ENCODE peak calls at places on chromosomes 6 and 20, in four cellular contexts. H, D, B and C are unnamed samples.
A peak's percentile ranks its signal among the peaks of the same experiment; 100 is the strongest.

GRCh38 chr6:21997414-21998037 is 299.3 kb downstream of the PRL start:
- DNase-seq in D (no peak), B (no peak), H (no peak), C (peak; percentile 78)

GRCh38 chr6:78910611-78911134 is 43.3 kb downstream of the IRAK1BP1 start:
- DNase-seq in B (no peak), D (no peak), H (peak; percentile 76), C (no peak)

GRCh38 chr6:168102093-168102985 is 23.3 kb upstream of the FRMD1 start:
- DNase-seq in D (no peak), H (no peak), B (no peak), C (no peak)

GRCh38 chr6:36627801-36628246 is 33.7 kb downstream of the SRSF3 start:
- DNase-seq in H (no peak), B (no peak), D (no peak), C (no peak)

GRCh38 chr6:470901-471448 is 79.4 kb downstream of the IRF4 start:
- DNase-seq in B (no peak), D (peak; percentile 45), H (no peak), C (no peak)

GRCh38 chr6:10465633-10466499 is 51.0 kb upstream of the TFAP2A start:
- DNase-seq in B (peak; percentile 44), D (no peak), H (peak; percentile 83), C (peak; percentile 46)

GRCh38 chr6:135291288-135292116 is 110.4 kb downstream of the MYB start:
- DNase-seq in H (no peak), B (peak; percentile 11), D (no peak), C (no peak)

GRCh38 chr6:71404145-71404966 is 115.7 kb downstream of the OGFRL1 start:
- DNase-seq in B (peak; percentile 79), D (no peak), H (no peak), C (no peak)

GRCh38 chr6:125207956-125208355 is 54.4 kb downstream of the TPD52L1 start:
- DNase-seq in H (no peak), D (no peak), B (no peak), C (no peak)

GRCh38 chr6:145506554-145506953 is 228.8 kb downstream of the EPM2A start:
- DNase-seq in B (no peak), D (no peak), H (no peak), C (no peak)

GRCh38 chr20:13149371-13149770 is 71.7 kb upstream of the ISM1 start:
- DNase-seq in H (no peak), D (no peak), B (no peak), C (no peak)

GRCh38 chr6:5095236-5095635 is 10.1 kb downstream of the PPP1R3G start:
- DNase-seq in B (no peak), D (peak; percentile 56), H (no peak), C (no peak)

GRCh38 chr20:53736757-53737403 is 143.2 kb upstream of the ZNF217 start:
- DNase-seq in B (no peak), D (peak; percentile 79), H (no peak), C (no peak)

GRCh38 chr6:129502261-129502660 is 207.7 kb downstream of the ARHGAP18 start:
- DNase-seq in H (no peak), D (no peak), B (no peak), C (no peak)

GRCh38 chr6:20700375-20700774 is 166.1 kb downstream of the CDKAL1 start:
- DNase-seq in B (no peak), H (no peak), D (no peak), C (no peak)

GRCh38 chr20:46631212-46631869 is 19.9 kb downstream of the SLC13A3 start:
- DNase-seq in D (no peak), B (peak; percentile 98), H (no peak), C (no peak)

GRCh38 chr6:168756009-168756634 is 315.1 kb downstream of the SMOC2 start:
- DNase-seq in H (no peak), B (no peak), D (no peak), C (no peak)

GRCh38 chr20:60135276-60135675 is 177.1 kb downstream of the CDH26 start:
- DNase-seq in B (no peak), D (no peak), H (no peak), C (no peak)

GRCh38 chr6:14274016-14274415 is 156.4 kb downstream of the CD83 start:
- DNase-seq in B (no peak), H (no peak), D (no peak), C (no peak)

GRCh38 chr6:77447254-77447653 is 16.0 kb downstream of the HTR1B start:
- DNase-seq in D (no peak), H (no peak), B (no peak), C (no peak)

GRCh38 chr6:156780117-156780641 is 3.0 kb downstream of the ARID1B start:
- DNase-seq in B (peak; percentile 91), D (peak; percentile 71), H (no peak), C (no peak)

GRCh38 chr6:70241031-70241430 is 61.9 kb downstream of the COL9A1 start:
- DNase-seq in B (no peak), H (no peak), D (no peak), C (no peak)

GRCh38 chr6:166008441-166009369 is 158.9 kb downstream of the TBXT start:
- DNase-seq in D (no peak), H (peak; percentile 50), B (no peak), C (no peak)

GRCh38 chr20:60921021-60921622 is 330.9 kb upstream of the CDH4 start:
- DNase-seq in D (no peak), H (no peak), B (peak; percentile 35), C (peak; percentile 46)

GRCh38 chr6:72761767-72762166 is 139.9 kb downstream of the KCNQ5 start:
- DNase-seq in B (no peak), D (no peak), H (no peak), C (no peak)

GRCh38 chr6:41077536-41077935 is 4.8 kb downstream of the NFYA start:
- DNase-seq in D (no peak), B (no peak), H (no peak), C (no peak)

GRCh38 chr6:42045538-42046460 is 4.5 kb upstream of the TAF8 start:
- DNase-seq in B (no peak), D (peak; percentile 62), H (peak; percentile 58), C (peak; percentile 91)

GRCh38 chr20:12201289-12201991 is 283.7 kb downstream of the BTBD3 start:
- DNase-seq in B (no peak), D (no peak), H (no peak), C (no peak)

GRCh38 chr6:131823276-131823902 is 15.6 kb downstream of the ENPP1 start:
- DNase-seq in B (peak; percentile 79), D (no peak), H (no peak), C (no peak)

GRCh38 chr6:28542440-28543293 is 17.0 kb downstream of the GPX5 start:
- DNase-seq in H (peak; percentile 95), D (peak; percentile 64), B (peak; percentile 80), C (peak; percentile 98)

GRCh38 chr6:36545767-36546663 is 1.3 kb downstream of the STK38 start:
- DNase-seq in H (no peak), B (no peak), D (no peak), C (peak; percentile 51)

GRCh38 chr6:92647630-92648029 is 771.7 kb downstream of the EPHA7 start:
- DNase-seq in B (peak; percentile 25), D (no peak), H (no peak), C (no peak)
- TF ChIP-seq NR2C2 in B (no peak), D (no peak), H (no peak), C (no peak)

DNA sequence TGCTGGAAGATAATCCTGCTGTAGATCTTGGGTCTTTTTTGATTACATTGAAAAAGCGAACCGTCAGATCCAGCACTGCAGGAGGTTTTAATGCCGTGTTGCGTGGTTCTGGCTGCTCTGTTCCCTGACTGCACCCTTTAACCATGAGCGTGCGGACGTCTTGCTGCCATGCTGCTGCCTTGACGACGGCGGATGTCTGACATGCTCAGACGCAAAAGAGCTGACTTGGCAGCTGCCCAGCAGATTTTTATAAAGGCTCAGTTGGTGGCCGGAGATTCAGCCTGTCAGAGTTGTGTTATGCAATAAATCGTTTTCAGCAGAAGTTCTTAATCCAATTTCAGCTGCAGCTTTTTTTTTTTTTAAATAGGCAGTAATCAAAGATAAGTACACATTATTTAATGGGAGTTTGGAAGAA is 119.4 kb downstream of the JARID2 start:
- DNase-seq in D (no peak), B (no peak), H (peak; percentile 33), C (peak; percentile 40)
- TF ChIP-seq NR2C2 in D (no peak), B (no peak), H (no peak), C (no peak)

GRCh38 chr20:55855052-55855451 is 150.3 kb downstream of the CBLN4 start:
- DNase-seq in H (no peak), B (no peak), D (no peak), C (no peak)
- TF ChIP-seq NR2C2 in H (no peak), B (no peak), D (no peak), C (no peak)

GRCh38 chr6:150237626-150238025 is 94.8 kb downstream of the PPP1R14C start:
- DNase-seq in D (no peak), B (no peak), H (no peak), C (no peak)
- TF ChIP-seq NR2C2 in D (no peak), B (no peak), H (no peak), C (no peak)

DNA sequence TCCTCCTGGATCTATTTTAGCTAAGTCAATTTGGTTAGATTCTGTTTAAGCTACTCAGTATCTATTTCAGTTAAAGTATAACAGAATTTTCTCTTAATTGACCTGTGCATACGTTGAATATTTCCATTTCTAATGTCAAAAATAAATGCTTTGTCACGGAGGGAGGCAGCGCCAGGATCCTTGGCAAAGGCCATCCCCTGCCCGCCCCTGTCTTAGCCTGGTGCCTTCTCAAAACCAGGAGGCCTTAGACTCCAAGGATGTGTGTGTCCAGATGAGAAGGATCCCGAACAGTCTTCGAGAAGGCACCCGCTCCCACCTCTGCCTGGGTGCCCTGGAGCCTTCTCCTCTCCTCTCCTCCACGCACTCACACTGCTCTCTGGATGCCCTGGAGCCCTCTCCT is 22.4 kb downstream of the TCFL5 start:
- DNase-seq in D (no peak), H (no peak), B (no peak), C (no peak)
- TF ChIP-seq NR2C2 in D (no peak), H (no peak), B (no peak), C (no peak)

GRCh38 chr6:149990109-149990671 is 26.4 kb downstream of the ULBP1 start:
- DNase-seq in B (no peak), H (no peak), D (no peak), C (no peak)
- TF ChIP-seq NR2C2 in B (no peak), H (no peak), D (no peak), C (no peak)

DNA sequence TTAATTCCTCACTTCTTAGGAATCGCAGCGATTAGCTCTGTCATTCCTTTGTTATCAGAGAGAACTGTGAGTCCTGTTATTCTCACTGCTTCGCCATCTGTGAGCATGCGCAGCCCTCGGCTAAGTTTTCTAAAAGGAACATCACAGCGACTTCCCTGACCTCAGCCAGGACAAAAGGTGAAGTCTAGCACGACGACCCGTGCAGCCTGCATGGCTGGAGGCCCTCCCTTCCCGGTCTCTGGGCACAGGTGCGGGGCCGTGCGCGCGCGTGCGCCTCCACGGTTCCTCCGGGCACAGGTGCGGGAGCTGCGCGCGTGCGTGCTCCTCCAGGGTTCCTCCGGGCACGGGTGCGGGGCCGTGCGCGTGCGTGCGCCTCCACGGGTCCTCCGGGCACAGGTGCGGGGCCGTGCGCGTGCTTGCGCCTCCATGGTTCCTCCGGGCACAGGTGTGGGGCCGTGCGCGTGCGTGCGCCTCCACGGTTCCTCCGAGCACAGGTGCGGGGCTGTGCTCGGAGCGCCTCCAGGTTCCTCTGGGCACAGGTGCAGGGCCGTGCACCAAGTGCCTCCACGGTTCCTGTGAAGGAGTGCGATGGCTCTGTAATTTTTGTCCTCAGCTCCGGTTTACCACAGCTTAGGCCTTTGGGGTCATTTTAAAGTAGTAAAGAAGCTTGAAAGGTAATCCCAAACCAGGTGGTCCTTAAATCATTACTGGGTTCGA is 212.3 kb downstream of the ERMARD start:
- DNase-seq in B (no peak), D (no peak), H (no peak), C (no peak)
- TF ChIP-seq NR2C2 in B (no peak), D (no peak), H (no peak), C (no peak)